ENCODE peak calls at places on chromosomes 16 and 17, in eight cellular contexts. O is hepatocyte, D is OCI-LY7, P is GM23338, T is HCT116, U is PC-9, A is GM23248, H is PC-3. E is an unnamed sample.
A peak's percentile ranks its signal among the peaks of the same experiment; 100 is the strongest.

GRCh38 chr16:87895641-87896141 is 26.4 kb upstream of the SLC7A5 start:
- DNase-seq in O (no peak), D (peak; percentile 19), P (no peak), T (no peak), U (no peak), A (peak; percentile 91), H (no peak), E (peak; percentile 45)

GRCh38 chr17:75160211-75160610 is 5.9 kb upstream of the JPT1 start:
- DNase-seq in O (no peak), D (no peak), P (no peak), T (no peak), U (no peak), A (no peak), H (no peak), E (no peak)

GRCh38 chr16:13453938-13454553 is 465.9 kb upstream of the ERCC4 start:
- DNase-seq in O (peak; percentile 56), D (peak; percentile 72), P (peak; percentile 82), T (peak; percentile 4), U (no peak), A (peak; percentile 23), H (peak; percentile 31), E (peak; percentile 72)

GRCh38 chr17:226773-227580 is 45.5 kb upstream of the DOC2B start:
- DNase-seq in O (no peak), D (no peak), P (no peak), T (no peak), U (no peak), A (no peak), H (no peak), E (no peak)

GRCh38 chr17:43418441-43419374 is 19.9 kb downstream of the ARL4D start:
- DNase-seq in O (peak; percentile 79), D (no peak), P (peak; percentile 8), T (peak; percentile 55), U (peak; percentile 81), A (peak; percentile 97), H (peak; percentile 89), E (no peak)

GRCh38 chr16:73028721-73029361 is 19.1 kb downstream of the ZFHX3 start:
- DNase-seq in O (no peak), D (no peak), P (no peak), T (no peak), U (no peak), A (no peak), H (no peak), E (no peak)

GRCh38 chr16:86074651-86075487 is 175.9 kb downstream of the IRF8 start:
- DNase-seq in O (peak; percentile 23), D (no peak), P (peak; percentile 29), T (no peak), U (no peak), A (no peak), H (no peak), E (no peak)

GRCh38 chr16:87360862-87361610 is 22.5 kb downstream of the FBXO31 start:
- DNase-seq in O (no peak), D (no peak), P (no peak), T (no peak), U (no peak), A (no peak), H (no peak), E (no peak)

GRCh38 chr16:4260360-4260759 is 12.5 kb downstream of the TFAP4 start:
- DNase-seq in O (no peak), D (no peak), P (no peak), T (no peak), U (no peak), A (no peak), H (no peak), E (no peak)

DNA sequence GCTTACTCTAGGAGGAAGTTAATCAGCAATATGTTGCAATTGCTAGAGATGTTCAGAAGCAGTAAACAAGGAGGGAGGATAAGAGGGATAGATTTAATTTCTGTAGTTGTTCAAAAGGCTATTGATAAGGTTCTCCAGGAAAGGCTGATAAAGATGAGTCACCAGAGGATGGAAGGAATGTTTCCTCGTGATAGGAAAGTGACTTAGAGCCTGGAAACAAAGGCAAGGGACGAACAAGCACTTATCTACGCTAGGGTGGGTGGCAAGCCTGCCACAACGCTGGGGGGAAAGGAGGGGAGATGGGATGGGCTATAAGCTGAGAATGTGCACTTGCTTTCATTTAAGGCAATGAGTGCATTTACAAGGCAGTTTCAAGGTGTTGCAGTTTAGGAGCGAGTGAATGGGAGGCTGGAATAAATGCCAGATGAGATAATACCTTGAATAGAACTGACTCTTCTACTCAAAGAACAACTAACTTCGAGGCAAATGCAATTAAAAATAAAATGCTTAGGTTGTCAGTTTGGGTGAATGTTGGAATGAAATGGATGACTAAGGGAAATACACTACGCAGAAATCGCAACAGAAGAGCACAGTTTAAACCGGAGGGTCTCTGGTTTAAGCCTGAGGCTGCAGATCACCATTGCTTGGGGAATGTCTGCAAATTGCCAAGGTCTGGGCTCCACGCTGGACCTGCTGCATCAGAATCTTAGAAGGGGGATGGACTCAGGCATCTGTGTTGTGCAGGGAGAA is 76.0 kb upstream of the RBBP6 start:
- DNase-seq in O (peak; percentile 19), D (no peak), P (no peak), T (no peak), U (no peak), A (no peak), H (no peak), E (no peak)
- H3K9me2 ChIP-seq in O (no peaks in the 10 kb centered on the region), D (no peaks in the 10 kb centered on the region), P (no peaks in the 10 kb centered on the region), T (no peaks in the 10 kb centered on the region), U (no peaks in the 10 kb centered on the region), A (no peaks in the 10 kb centered on the region), H (no peaks in the 10 kb centered on the region), E (no peaks in the 10 kb centered on the region)

GRCh38 chr16:81609323-81609892 is 164.8 kb downstream of the CMIP start:
- DNase-seq in O (no peak), D (peak; percentile 36), P (no peak), T (no peak), U (no peak), A (peak; percentile 23), H (no peak), E (no peak)
- H3K27ac ChIP-seq in O (no peak overlapping the region), D (no peak overlapping the region), P (no peak overlapping the region), T (no peak overlapping the region), U (no peak overlapping the region), A (peak overlapping the region; percentile 80), H (no peak overlapping the region), E (no peak overlapping the region)

GRCh38 chr16:84139628-84140258 is 5.2 kb downstream of the HSDL1 start:
- DNase-seq in O (no peak), D (no peak), P (no peak), T (no peak), U (no peak), A (no peak), H (no peak), E (no peak)
- H3K4me3 ChIP-seq in O (no peak overlapping the region), D (no peak overlapping the region), P (no peak overlapping the region), T (no peak overlapping the region), U (no peak overlapping the region), A (no peak overlapping the region), H (no peak overlapping the region), E (no peak overlapping the region)

GRCh38 chr17:15096511-15096910 is 168.6 kb downstream of the PMP22 start:
- DNase-seq in O (no peak), D (no peak), P (no peak), T (no peak), U (no peak), A (no peak), H (no peak), E (no peak)
- H3K9me2 ChIP-seq in O (no peaks in the 10 kb centered on the region), D (no peaks in the 10 kb centered on the region), P (peaks cover 7% of the 10 kb centered on the region), T (no peaks in the 10 kb centered on the region), U (no peaks in the 10 kb centered on the region), A (no peaks in the 10 kb centered on the region), H (no peaks in the 10 kb centered on the region), E (no peaks in the 10 kb centered on the region)

DNA sequence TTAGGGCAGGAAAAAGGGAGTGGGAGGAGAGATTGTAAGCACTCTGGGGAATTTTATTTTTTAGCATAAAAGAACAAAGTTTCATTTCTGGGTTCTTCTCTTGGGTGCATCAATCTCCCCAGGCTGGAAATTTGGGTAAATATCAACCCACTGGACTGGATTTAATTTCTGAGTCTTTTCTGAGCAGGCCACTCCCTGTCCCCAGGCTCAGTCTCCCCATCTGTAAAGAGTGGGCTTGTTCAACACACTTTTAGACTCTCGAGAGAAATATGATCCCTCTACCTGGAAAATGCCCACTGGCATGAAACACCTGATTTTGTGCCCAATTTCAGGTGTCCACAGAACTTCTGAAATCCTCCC is 617 bp upstream of the VTN start:
- DNase-seq in O (no peak), D (no peak), P (no peak), T (no peak), U (no peak), A (no peak), H (no peak), E (no peak)
- H3K27ac ChIP-seq in O (peak overlapping the region; percentile 92), D (peak overlapping the region; percentile 32), P (peak overlapping the region; percentile 20), T (no peak overlapping the region), U (no peak overlapping the region), A (peak overlapping the region; percentile 21), H (no peak overlapping the region), E (peak overlapping the region; percentile 67)

DNA sequence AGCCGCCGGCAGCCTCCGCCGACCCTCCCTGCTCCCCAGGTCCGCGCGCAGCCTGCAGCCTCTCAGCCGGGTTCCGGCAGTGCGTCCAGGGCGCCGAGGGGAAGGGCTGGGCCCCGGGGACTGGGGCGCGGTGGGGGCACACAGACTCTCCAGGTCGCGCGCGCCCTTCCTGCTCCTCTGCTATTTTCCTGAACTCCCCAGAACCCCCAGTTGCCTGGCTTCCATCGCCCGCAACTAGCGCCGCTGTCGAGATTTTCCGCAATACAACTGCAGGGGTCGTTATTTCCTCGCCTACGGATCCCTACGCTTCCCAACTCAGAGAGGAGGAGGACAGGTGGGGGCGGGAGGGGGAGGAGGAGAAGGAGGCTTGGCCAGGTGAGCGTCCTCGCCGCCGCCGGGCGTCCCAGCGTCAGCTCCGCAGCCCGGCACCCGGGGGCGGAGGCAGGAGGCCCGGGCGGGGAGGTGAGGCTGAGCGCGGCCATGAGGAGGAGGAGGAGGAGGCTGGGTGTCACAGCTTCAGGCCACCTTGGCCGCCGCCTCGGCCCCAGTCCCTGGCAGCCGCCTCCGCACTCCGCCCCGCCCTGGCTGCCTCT is at the start of gene CA10:
- DNase-seq in O (peak; percentile 27), D (no peak), P (peak; percentile 91), T (no peak), U (no peak), A (no peak), H (no peak), E (no peak)
- H3K4me3 ChIP-seq in O (no peak within 1 kb of the TSS), D (no peak within 1 kb of the TSS), P (peak within 1 kb of the TSS; percentile 80), T (no peak within 1 kb of the TSS), U (no peak within 1 kb of the TSS), A (no peak within 1 kb of the TSS), H (no peak within 1 kb of the TSS), E (no peak within 1 kb of the TSS)

GRCh38 chr17:63838586-63839184 is 3.8 kb downstream of the SMARCD2 start:
- DNase-seq in O (peak; percentile 64), D (no peak), P (peak; percentile 47), T (no peak), U (peak; percentile 83), A (peak; percentile 87), H (peak; percentile 75), E (no peak)
- H3K9me2 ChIP-seq in O (no peaks in the 10 kb centered on the region), D (no peaks in the 10 kb centered on the region), P (no peaks in the 10 kb centered on the region), T (no peaks in the 10 kb centered on the region), U (no peaks in the 10 kb centered on the region), A (no peaks in the 10 kb centered on the region), H (no peaks in the 10 kb centered on the region), E (no peaks in the 10 kb centered on the region)